ENCODE peak calls at places on chromosomes 11 and 22, in eight cellular contexts. F is WTC11, I is heart right ventricle, Y is pancreas, P is retinal pigment epithelial cell, W is GM10248, C is HFF-Myc, Z is neural crest cell. E is an unnamed sample.

GRCh38 chr22:41702763-41703162 is 3.5 kb downstream of the MEI1 start:
- DNase-seq in F (no peak), I (no peak), Y (no peak), P (no peak), W (no peak), C (no peak), Z (no peak), E (no peak)

GRCh38 chr11:100800202-100800601 is 113.1 kb downstream of the ARHGAP42 start:
- DNase-seq in F (no peak), I (no peak), Y (no peak), P (no peak), W (no peak), C (no peak), Z (no peak), E (no peak)

GRCh38 chr11:96028746-96029145 is 104.8 kb upstream of the MTMR2 start:
- DNase-seq in F (no peak), I (no peak), Y (no peak), P (no peak), W (no peak), C (no peak), Z (no peak), E (no peak)

GRCh38 chr11:130719516-130719915 is 196.8 kb downstream of the SNX19 start:
- DNase-seq in F (no peak), I (no peak), Y (no peak), P (peak; percentile 61), W (no peak), C (no peak), Z (no peak), E (no peak)

GRCh38 chr11:975824-976223 is 50.2 kb downstream of the AP2A2 start:
- DNase-seq in F (peak; percentile 72), I (no peak), Y (no peak), P (no peak), W (no peak), C (no peak), Z (peak; percentile 24), E (no peak)

GRCh38 chr22:17941501-17942406 is 82.6 kb downstream of the MICAL3 start:
- DNase-seq in F (no peak), I (no peak), Y (no peak), P (no peak), W (no peak), C (no peak), Z (no peak), E (no peak)

GRCh38 chr22:41341990-41342389 is 39.8 kb upstream of the TEF start:
- DNase-seq in F (no peak), I (no peak), Y (no peak), P (no peak), W (peak; percentile 56), C (no peak), Z (no peak), E (no peak)

GRCh38 chr11:125990244-125990643 is 44.4 kb downstream of the VSIG10L2 start:
- DNase-seq in F (no peak), I (no peak), Y (no peak), P (no peak), W (no peak), C (no peak), Z (no peak), E (no peak)

GRCh38 chr11:125379565-125380343 is 116.3 kb downstream of the FEZ1 start:
- DNase-seq in F (no peak), I (no peak), Y (no peak), P (no peak), W (no peak), C (no peak), Z (no peak), E (no peak)

GRCh38 chr11:85595285-85595884 is 31.8 kb downstream of the DLG2 start:
- DNase-seq in F (no peak), I (no peak), Y (no peak), P (no peak), W (peak; percentile 35), C (peak; percentile 19), Z (no peak), E (peak; percentile 15)

GRCh38 chr11:32267679-32268187 is 167.6 kb downstream of the WT1 start:
- DNase-seq in F (no peak), I (no peak), Y (no peak), P (no peak), W (no peak), C (no peak), Z (no peak), E (no peak)

GRCh38 chr11:78208257-78209165 is 19.8 kb downstream of the USP35 start:
- DNase-seq in F (no peak), I (no peak), Y (no peak), P (no peak), W (no peak), C (no peak), Z (no peak), E (no peak)

GRCh38 chr11:57935402-57936049 is 88.2 kb upstream of the OR9Q1 start:
- DNase-seq in F (no peak), I (no peak), Y (no peak), P (no peak), W (no peak), C (no peak), Z (no peak), E (no peak)

GRCh38 chr11:72570893-72571741 is 103.1 kb downstream of the PDE2A start:
- DNase-seq in F (no peak), I (no peak), Y (no peak), P (no peak), W (no peak), C (no peak), Z (no peak), E (no peak)

GRCh38 chr11:119786431-119787073 is 57.6 kb upstream of the NECTIN1 start:
- DNase-seq in F (no peak), I (no peak), Y (no peak), P (no peak), W (no peak), C (no peak), Z (no peak), E (no peak)

GRCh38 chr11:129460714-129461113 is 85.1 kb downstream of the BARX2 start:
- DNase-seq in F (no peak), I (no peak), Y (no peak), P (no peak), W (no peak), C (no peak), Z (no peak), E (no peak)

GRCh38 chr22:37051629-37052385 is at the start of gene KCTD17:
- DNase-seq in F (peak; percentile 60), I (peak; percentile 83), Y (peak; percentile 64), P (no peak), W (peak; percentile 96), C (no peak), Z (peak; percentile 51), E (peak; percentile 15)

GRCh38 chr11:95925011-95925410 is 1.1 kb upstream of the MTMR2 start:
- DNase-seq in F (no peak), I (no peak), Y (no peak), P (no peak), W (no peak), C (no peak), Z (no peak), E (no peak)

GRCh38 chr11:83272627-83273026 is 13.5 kb downstream of the CCDC90B start:
- DNase-seq in F (no peak), I (no peak), Y (no peak), P (peak; percentile 43), W (no peak), C (no peak), Z (no peak), E (no peak)

GRCh38 chr11:36452987-36453386 is 57.1 kb downstream of the TRAF6 start:
- DNase-seq in F (no peak), I (no peak), Y (no peak), P (no peak), W (no peak), C (no peak), Z (no peak), E (no peak)

DNA sequence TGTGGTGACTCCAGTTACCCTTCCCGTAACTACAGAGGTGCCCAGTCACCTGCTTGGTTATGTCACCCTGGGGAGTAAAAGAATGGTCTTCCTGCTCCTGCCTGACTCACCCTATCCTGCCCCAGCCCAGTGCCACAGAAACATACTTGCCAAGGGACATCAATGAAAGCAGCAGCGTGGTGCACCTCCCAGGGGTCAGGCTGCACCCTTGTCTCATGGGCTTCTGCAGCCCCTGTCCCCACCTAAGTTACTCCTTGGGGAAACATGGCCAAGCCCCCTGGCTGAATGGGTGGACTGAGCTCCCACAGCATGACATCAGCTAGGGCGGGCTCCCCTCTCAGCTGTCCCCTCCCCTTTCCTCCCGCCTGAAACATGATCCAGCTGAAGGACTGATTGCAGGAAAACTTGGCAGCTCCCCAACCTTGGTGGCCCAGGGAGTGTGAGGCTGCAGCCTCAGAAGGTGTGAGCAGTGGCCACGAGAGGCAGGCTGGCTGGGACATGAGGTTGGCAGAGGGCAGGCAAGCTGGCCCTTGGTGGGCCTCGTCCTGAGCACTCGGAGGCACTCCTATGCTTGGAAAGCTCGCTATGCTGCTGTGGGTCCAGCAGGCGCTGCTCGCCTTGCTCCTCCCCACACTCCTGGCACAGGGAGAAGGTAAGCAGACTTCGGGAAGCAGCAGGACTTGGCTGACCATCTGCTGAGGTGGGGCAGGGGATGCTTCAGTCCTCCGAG is at the start of gene HTR3A:
- DNase-seq in F (peak; percentile 63), I (peak; percentile 63), Y (peak; percentile 93), P (no peak), W (no peak), C (no peak), Z (peak; percentile 16), E (no peak)
- TF ChIP-seq CTCF in F (no peak), I (no peak), Y (no peak), P (no peak), W (no peak), C (no peak), Z (no peak), E (no peak)

DNA sequence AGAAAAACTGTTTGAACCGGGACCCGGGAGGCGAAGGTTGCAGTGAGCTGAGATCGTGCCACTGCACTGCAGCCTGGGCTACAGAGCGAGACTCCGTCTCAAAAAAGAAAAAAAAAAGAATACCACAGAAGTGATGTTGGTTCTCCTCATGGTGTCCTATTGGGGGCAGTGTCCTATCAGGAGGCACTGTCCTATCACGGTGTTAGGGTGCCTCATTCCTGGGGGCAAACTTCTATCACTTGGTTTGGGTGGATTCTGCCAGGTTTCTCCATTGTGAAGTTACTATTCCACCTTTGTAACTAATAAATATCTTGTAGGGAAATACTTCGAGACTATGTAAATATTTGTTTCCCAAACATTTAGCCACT is 19.6 kb downstream of the PRR14L start:
- DNase-seq in F (no peak), I (no peak), Y (no peak), P (no peak), W (no peak), C (no peak), Z (no peak), E (no peak)
- TF ChIP-seq CTCF in F (no peak), I (no peak), Y (no peak), P (peak; percentile 33), W (no peak), C (peak; percentile 12), Z (peak; percentile 34), E (no peak)

DNA sequence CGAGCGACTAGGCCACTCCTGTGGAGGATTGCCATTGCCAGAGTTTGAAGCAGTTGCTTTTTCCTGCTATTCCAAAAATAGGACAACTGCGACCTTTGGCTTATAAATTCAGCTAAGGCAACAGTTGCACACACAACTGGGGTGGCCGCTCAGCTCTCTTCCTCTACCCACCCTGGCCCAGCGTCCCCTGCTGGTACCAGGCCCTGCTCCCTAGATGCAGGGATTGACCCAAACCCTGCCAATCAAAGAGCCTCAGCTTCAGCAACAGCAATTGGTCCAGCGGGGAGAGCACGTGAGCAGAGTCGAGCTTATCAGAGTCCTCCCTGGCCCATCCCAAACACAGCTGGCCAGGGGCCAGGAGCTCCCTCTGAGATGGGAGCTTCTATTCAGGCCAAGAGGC is 22.0 kb upstream of the CABP2 start:
- DNase-seq in F (peak; percentile 36), I (peak; percentile 69), Y (no peak), P (no peak), W (no peak), C (no peak), Z (no peak), E (no peak)
- TF ChIP-seq CTCF in F (no peak), I (no peak), Y (no peak), P (no peak), W (no peak), C (no peak), Z (no peak), E (no peak)

GRCh38 chr11:11763796-11764427 is 77.9 kb upstream of the USP47 start:
- DNase-seq in F (no peak), I (no peak), Y (no peak), P (no peak), W (no peak), C (no peak), Z (no peak), E (no peak)
- TF ChIP-seq CTCF in F (no peak), I (no peak), Y (no peak), P (no peak), W (no peak), C (no peak), Z (no peak), E (no peak)